ENCODE peak calls at places on chromosome 19, in seven cellular contexts. I is OCI-LY7, Q is upper lobe of left lung, R is mucosa of descending colon, K is gastrocnemius medialis, L is cardiac fibroblast, V is cardiac muscle cell. O is an unnamed sample.

GRCh38 chr19:54480048-54480447 is 7.0 kb upstream of the CDC42EP5 start:
- DNase-seq in I (no peak), L (no peak), Q (no peak), R (no peak), K (no peak), V (no peak), O (no peak)

GRCh38 chr19:50549927-50550593 is 18.2 kb downstream of the LRRC4B start:
- DNase-seq in Q (no peak), I (no peak), V (no peak), K (no peak), L (no peak), R (no peak), O (no peak)

GRCh38 chr19:48398329-48399235 is 5.1 kb downstream of the GRIN2D start:
- DNase-seq in I (peak), L (peak), K (peak), Q (peak), R (peak), V (peak), O (peak)

GRCh38 chr19:19185853-19186728 is 5.9 kb downstream of the BORCS8 start:
- DNase-seq in V (peak), I (peak), L (peak), K (no peak), Q (no peak), R (peak), O (peak)

GRCh38 chr19:55259540-55260210 is 858 bp upstream of the PPP6R1 start:
- DNase-seq in V (no peak), R (peak), L (no peak), K (peak), Q (no peak), I (peak), O (no peak)

GRCh38 chr19:17300992-17301585 is 2.1 kb downstream of the ABHD8 start:
- DNase-seq in K (no peak), Q (peak), I (no peak), R (no peak), L (no peak), V (no peak), O (no peak)

GRCh38 chr19:38551450-38551813 is 66.3 kb downstream of the MAP4K1 start:
- DNase-seq in K (no peak), V (no peak), R (no peak), I (no peak), Q (no peak), L (no peak), O (peak)

GRCh38 chr19:1955171-1956142 is 14.5 kb downstream of the CSNK1G2 start:
- DNase-seq in R (no peak), L (no peak), Q (peak), K (no peak), I (no peak), V (no peak), O (no peak)

GRCh38 chr19:44113138-44113783 is at the start of gene ZNF225:
- DNase-seq in Q (peak), I (peak), V (peak), L (peak), R (peak), K (peak), O (peak)

GRCh38 chr19:55685776-55686175 is 10.8 kb downstream of the EPN1 start:
- DNase-seq in L (no peak), Q (no peak), R (peak), K (no peak), V (no peak), I (no peak), O (no peak)

GRCh38 chr19:51547397-51548212 is 16.1 kb upstream of the SIGLEC6 start:
- DNase-seq in K (no peak), V (no peak), I (no peak), L (peak), R (no peak), Q (no peak), O (no peak)

DNA sequence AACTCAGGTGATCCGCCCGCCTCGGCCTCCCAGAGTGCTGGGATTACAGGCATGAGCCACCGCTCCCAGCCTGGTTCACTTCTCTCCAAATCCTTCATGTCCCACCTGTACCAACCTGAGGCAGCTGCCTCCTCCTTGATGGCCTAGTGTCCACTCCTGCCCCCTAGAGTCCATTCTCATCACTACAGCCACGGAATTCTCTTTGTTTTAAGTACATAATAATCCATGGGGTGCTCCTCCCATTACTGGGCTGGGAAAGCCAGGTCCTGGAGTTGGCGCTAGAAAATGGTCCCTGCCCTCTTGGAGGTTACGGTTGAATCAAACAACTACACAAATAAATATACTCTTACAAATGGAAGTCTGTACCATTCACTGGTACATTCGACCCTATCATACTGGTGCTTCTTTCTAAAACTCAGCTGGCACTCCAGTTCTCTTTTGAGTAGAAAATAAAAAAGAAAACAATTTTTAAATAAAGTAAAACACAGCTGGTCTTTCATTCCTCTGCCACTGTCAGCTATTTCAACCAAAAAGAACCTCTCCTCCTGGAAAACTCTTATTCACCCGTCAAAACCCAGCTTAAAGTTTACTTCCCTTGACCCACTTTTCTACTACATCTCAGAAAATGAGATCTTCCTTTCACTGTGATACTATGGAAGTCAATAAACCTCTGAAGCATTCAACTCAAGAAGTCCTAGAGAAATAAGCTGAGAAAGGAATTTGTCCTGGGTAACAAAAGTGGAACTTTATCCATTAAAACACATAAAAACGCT is 22.4 kb upstream of the ARHGEF18 start:
- DNase-seq in Q (no peak), V (no peak), I (peak), K (no peak), L (peak), R (no peak), O (peak)
- TF ChIP-seq CTCF in Q (peak), V (peak), I (peak), K (no peak), L (peak), R (no peak), O (peak)

DNA sequence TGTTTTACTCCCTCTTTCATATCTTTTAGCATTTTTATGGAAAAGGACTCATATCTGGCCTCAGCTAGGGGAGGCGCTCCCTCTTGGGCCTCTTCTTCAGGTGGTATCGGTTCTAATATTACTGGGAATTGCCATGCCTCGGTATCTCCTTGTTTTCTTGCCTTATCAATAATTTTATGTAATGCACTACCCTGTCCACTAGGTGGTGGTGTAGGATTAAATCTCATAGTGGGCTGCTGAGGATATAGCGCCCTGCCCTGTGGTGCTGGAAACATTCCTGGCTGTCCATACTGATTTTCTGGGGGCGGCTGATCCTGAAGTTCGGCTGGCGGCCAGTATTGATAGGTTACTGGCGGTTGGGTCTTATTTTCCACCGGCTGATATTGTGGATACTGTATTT is 35.8 kb downstream of the ZNF420 start:
- DNase-seq in V (no peak), I (peak), K (no peak), R (no peak), Q (no peak), L (no peak), O (no peak)
- TF ChIP-seq CTCF in V (no peak), I (peak), K (no peak), R (no peak), Q (no peak), L (peak), O (no peak)

GRCh38 chr19:8017808-8018207 is 12.4 kb upstream of the ELAVL1 start:
- DNase-seq in K (no peak), R (peak), L (no peak), V (no peak), I (peak), Q (no peak), O (peak)
- TF ChIP-seq CTCF in K (no peak), R (no peak), L (no peak), V (peak), I (peak), Q (no peak), O (peak)

DNA sequence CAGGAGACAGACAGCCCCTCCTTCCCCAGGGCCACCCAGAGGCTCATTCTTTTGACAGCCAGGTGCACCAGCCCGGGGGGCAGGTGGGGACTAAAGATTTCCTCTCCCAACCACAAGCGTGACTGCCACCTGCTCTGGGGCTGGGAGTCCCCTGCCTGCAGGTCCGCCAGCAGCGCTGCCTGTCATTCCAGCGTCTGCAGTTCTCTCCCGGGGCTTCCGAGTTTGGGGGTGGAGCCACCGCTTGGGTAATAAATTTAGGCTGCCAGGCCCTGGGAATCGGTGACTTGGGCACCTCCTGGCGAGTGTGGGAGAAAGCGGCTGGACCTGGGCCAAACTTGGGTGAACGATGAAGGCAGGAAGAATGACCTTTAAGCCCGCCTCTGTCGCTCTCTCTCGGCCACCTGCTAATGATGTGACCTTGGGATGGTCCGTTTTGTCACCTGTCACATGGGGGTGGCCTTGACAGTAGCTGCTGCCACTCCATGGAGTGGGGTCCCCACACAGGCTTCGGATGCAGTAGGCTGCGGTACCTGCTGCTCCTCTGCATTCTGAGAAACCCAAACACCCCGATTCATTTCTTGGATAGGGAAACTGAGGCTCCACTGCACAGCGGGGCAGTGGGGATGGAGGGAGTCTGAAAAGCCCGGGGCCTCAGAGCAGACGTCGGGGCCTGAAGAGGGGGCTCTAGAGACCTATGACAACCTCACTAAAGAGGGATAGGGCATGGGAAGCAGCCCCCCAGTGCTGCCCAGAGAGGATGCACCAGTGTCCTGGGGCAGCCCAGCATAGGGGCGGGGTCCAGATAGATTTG is 12.8 kb downstream of the FUT6 start:
- DNase-seq in R (peak), I (peak), Q (no peak), V (peak), L (peak), K (no peak), O (no peak)
- TF ChIP-seq CTCF in R (no peak), I (peak), Q (no peak), V (peak), L (peak), K (no peak), O (no peak)

GRCh38 chr19:40533508-40533907 is 43.2 kb upstream of the SHKBP1 start:
- DNase-seq in L (no peak), Q (no peak), R (no peak), I (no peak), K (no peak), V (no peak), O (no peak)
- TF ChIP-seq CTCF in L (peak), Q (no peak), R (no peak), I (peak), K (no peak), V (peak), O (no peak)

GRCh38 chr19:13796301-13797057 is 1.2 kb downstream of the ZSWIM4 start:
- DNase-seq in Q (no peak), V (no peak), L (peak), R (peak), K (peak), I (peak), O (peak)
- TF ChIP-seq CTCF in Q (no peak), V (peak), L (peak), R (no peak), K (no peak), I (no peak), O (no peak)

O was measured in GM13976.